ENCODE peak calls at places on chromosomes 16 and 17, in four cellular contexts. One of them, this sample, is unnamed.

GRCh38 chr17:17020821-17021193 is 21.4 kb upstream of the MPRIP start:
- DNase-seq in AG08395: no peak
- DNase-seq in activated CD4-positive, alpha-beta memory T cell treated with anti-CD3 and anti-CD28 coated beads, Interleukin-2, amount 10 ng/mL, durations not matched to agents 7 days and 5 days: no peak
- DNase-seq in ascending aorta: no peak
- DNase-seq in this sample: no peak

GRCh38 chr17:2259769-2260536 is 43.6 kb downstream of the SMG6 start:
- DNase-seq in activated CD4-positive, alpha-beta memory T cell treated with anti-CD3 and anti-CD28 coated beads, Interleukin-2, amount 10 ng/mL, durations not matched to agents 7 days and 5 days: peak
- DNase-seq in AG08395: peak
- DNase-seq in ascending aorta: no peak
- DNase-seq in this sample: peak

GRCh38 chr17:55062921-55063320 is 94.4 kb downstream of the STXBP4 start:
- DNase-seq in ascending aorta: no peak
- DNase-seq in activated CD4-positive, alpha-beta memory T cell treated with anti-CD3 and anti-CD28 coated beads, Interleukin-2, amount 10 ng/mL, durations not matched to agents 7 days and 5 days: no peak
- DNase-seq in AG08395: peak
- DNase-seq in this sample: no peak

GRCh38 chr16:70508752-70509151 is 14.6 kb downstream of the COG4 start:
- DNase-seq in ascending aorta: no peak
- DNase-seq in AG08395: no peak
- DNase-seq in activated CD4-positive, alpha-beta memory T cell treated with anti-CD3 and anti-CD28 coated beads, Interleukin-2, amount 10 ng/mL, durations not matched to agents 7 days and 5 days: no peak
- DNase-seq in this sample: no peak

GRCh38 chr17:61221597-61222471 is 177.8 kb upstream of the TBX2 start:
- DNase-seq in activated CD4-positive, alpha-beta memory T cell treated with anti-CD3 and anti-CD28 coated beads, Interleukin-2, amount 10 ng/mL, durations not matched to agents 7 days and 5 days: peak
- DNase-seq in ascending aorta: no peak
- DNase-seq in AG08395: no peak
- DNase-seq in this sample: no peak

GRCh38 chr17:74986206-74986576 is 1.2 kb upstream of the CDR2L start:
- DNase-seq in activated CD4-positive, alpha-beta memory T cell treated with anti-CD3 and anti-CD28 coated beads, Interleukin-2, amount 10 ng/mL, durations not matched to agents 7 days and 5 days: no peak
- DNase-seq in AG08395: no peak
- DNase-seq in ascending aorta: no peak
- DNase-seq in this sample: no peak

GRCh38 chr17:66813314-66813713 is 21.6 kb upstream of the CACNG5 start:
- DNase-seq in ascending aorta: no peak
- DNase-seq in activated CD4-positive, alpha-beta memory T cell treated with anti-CD3 and anti-CD28 coated beads, Interleukin-2, amount 10 ng/mL, durations not matched to agents 7 days and 5 days: no peak
- DNase-seq in AG08395: no peak
- DNase-seq in this sample: no peak

GRCh38 chr17:77371117-77371887 is 230.5 kb downstream of the SEC14L1 start:
- DNase-seq in activated CD4-positive, alpha-beta memory T cell treated with anti-CD3 and anti-CD28 coated beads, Interleukin-2, amount 10 ng/mL, durations not matched to agents 7 days and 5 days: no peak
- DNase-seq in AG08395: peak
- DNase-seq in ascending aorta: no peak
- DNase-seq in this sample: no peak

GRCh38 chr16:66131895-66132294 is 234.6 kb upstream of the CDH5 start:
- DNase-seq in ascending aorta: no peak
- DNase-seq in AG08395: no peak
- DNase-seq in activated CD4-positive, alpha-beta memory T cell treated with anti-CD3 and anti-CD28 coated beads, Interleukin-2, amount 10 ng/mL, durations not matched to agents 7 days and 5 days: no peak
- DNase-seq in this sample: no peak

GRCh38 chr16:85891033-85891775 is 7.8 kb upstream of the IRF8 start:
- DNase-seq in activated CD4-positive, alpha-beta memory T cell treated with anti-CD3 and anti-CD28 coated beads, Interleukin-2, amount 10 ng/mL, durations not matched to agents 7 days and 5 days: no peak
- DNase-seq in ascending aorta: no peak
- DNase-seq in AG08395: no peak
- DNase-seq in this sample: no peak

GRCh38 chr17:81905993-81906392 is 4.0 kb downstream of the NPB start:
- DNase-seq in ascending aorta: no peak
- DNase-seq in activated CD4-positive, alpha-beta memory T cell treated with anti-CD3 and anti-CD28 coated beads, Interleukin-2, amount 10 ng/mL, durations not matched to agents 7 days and 5 days: no peak
- DNase-seq in AG08395: no peak
- DNase-seq in this sample: no peak

GRCh38 chr17:42754782-42755181 is 6.2 kb upstream of the RAMP2 start:
- DNase-seq in ascending aorta: peak
- DNase-seq in activated CD4-positive, alpha-beta memory T cell treated with anti-CD3 and anti-CD28 coated beads, Interleukin-2, amount 10 ng/mL, durations not matched to agents 7 days and 5 days: no peak
- DNase-seq in AG08395: no peak
- DNase-seq in this sample: peak

GRCh38 chr17:28189667-28190066 is 129.3 kb upstream of the TMEM97 start:
- DNase-seq in AG08395: no peak
- DNase-seq in activated CD4-positive, alpha-beta memory T cell treated with anti-CD3 and anti-CD28 coated beads, Interleukin-2, amount 10 ng/mL, durations not matched to agents 7 days and 5 days: no peak
- DNase-seq in ascending aorta: no peak
- DNase-seq in this sample: no peak

GRCh38 chr16:81937305-81938038 is 73.8 kb downstream of the SDR42E1 start:
- DNase-seq in ascending aorta: no peak
- DNase-seq in AG08395: no peak
- DNase-seq in activated CD4-positive, alpha-beta memory T cell treated with anti-CD3 and anti-CD28 coated beads, Interleukin-2, amount 10 ng/mL, durations not matched to agents 7 days and 5 days: no peak
- DNase-seq in this sample: no peak

GRCh38 chr16:4384497-4384896 is 12.8 kb downstream of the VASN start:
- DNase-seq in AG08395: peak
- DNase-seq in activated CD4-positive, alpha-beta memory T cell treated with anti-CD3 and anti-CD28 coated beads, Interleukin-2, amount 10 ng/mL, durations not matched to agents 7 days and 5 days: no peak
- DNase-seq in ascending aorta: peak
- DNase-seq in this sample: no peak

GRCh38 chr17:76682306-76682705 is 28.5 kb downstream of the MXRA7 start:
- DNase-seq in activated CD4-positive, alpha-beta memory T cell treated with anti-CD3 and anti-CD28 coated beads, Interleukin-2, amount 10 ng/mL, durations not matched to agents 7 days and 5 days: no peak
- DNase-seq in ascending aorta: no peak
- DNase-seq in AG08395: no peak
- DNase-seq in this sample: no peak

GRCh38 chr16:88010343-88010970 is 59.2 kb downstream of the BANP start:
- DNase-seq in AG08395: no peak
- DNase-seq in ascending aorta: no peak
- DNase-seq in activated CD4-positive, alpha-beta memory T cell treated with anti-CD3 and anti-CD28 coated beads, Interleukin-2, amount 10 ng/mL, durations not matched to agents 7 days and 5 days: no peak
- DNase-seq in this sample: no peak

GRCh38 chr16:89922884-89923639 is at the start of gene TUBB3:
- DNase-seq in ascending aorta: no peak
- DNase-seq in activated CD4-positive, alpha-beta memory T cell treated with anti-CD3 and anti-CD28 coated beads, Interleukin-2, amount 10 ng/mL, durations not matched to agents 7 days and 5 days: peak
- DNase-seq in AG08395: peak
- DNase-seq in this sample: peak

GRCh38 chr17:29619251-29619650 is 3.5 kb downstream of the CORO6 start:
- DNase-seq in AG08395: peak
- DNase-seq in activated CD4-positive, alpha-beta memory T cell treated with anti-CD3 and anti-CD28 coated beads, Interleukin-2, amount 10 ng/mL, durations not matched to agents 7 days and 5 days: no peak
- DNase-seq in ascending aorta: no peak
- DNase-seq in this sample: no peak

GRCh38 chr16:31215287-31216115 is 1.4 kb downstream of the PYDC1 start:
- DNase-seq in ascending aorta: peak
- DNase-seq in activated CD4-positive, alpha-beta memory T cell treated with anti-CD3 and anti-CD28 coated beads, Interleukin-2, amount 10 ng/mL, durations not matched to agents 7 days and 5 days: no peak
- DNase-seq in AG08395: peak
- DNase-seq in this sample: peak

GRCh38 chr17:39174907-39175694 is 9.1 kb upstream of the ARL5C start:
- DNase-seq in AG08395: peak
- DNase-seq in activated CD4-positive, alpha-beta memory T cell treated with anti-CD3 and anti-CD28 coated beads, Interleukin-2, amount 10 ng/mL, durations not matched to agents 7 days and 5 days: peak
- DNase-seq in ascending aorta: peak
- DNase-seq in this sample: peak

GRCh38 chr16:78249056-78249455 is 149.6 kb downstream of the WWOX start:
- DNase-seq in ascending aorta: no peak
- DNase-seq in AG08395: no peak
- DNase-seq in activated CD4-positive, alpha-beta memory T cell treated with anti-CD3 and anti-CD28 coated beads, Interleukin-2, amount 10 ng/mL, durations not matched to agents 7 days and 5 days: no peak
- DNase-seq in this sample: peak

GRCh38 chr17:42404326-42405055 is 16.2 kb upstream of the STAT3 start:
- DNase-seq in activated CD4-positive, alpha-beta memory T cell treated with anti-CD3 and anti-CD28 coated beads, Interleukin-2, amount 10 ng/mL, durations not matched to agents 7 days and 5 days: no peak
- DNase-seq in AG08395: no peak
- DNase-seq in ascending aorta: no peak
- DNase-seq in this sample: no peak

GRCh38 chr17:77681820-77682219 is 276.7 kb upstream of the TNRC6C start:
- DNase-seq in activated CD4-positive, alpha-beta memory T cell treated with anti-CD3 and anti-CD28 coated beads, Interleukin-2, amount 10 ng/mL, durations not matched to agents 7 days and 5 days: no peak
- DNase-seq in ascending aorta: peak
- DNase-seq in AG08395: peak
- DNase-seq in this sample: no peak

GRCh38 chr17:180380-181212 is 854 bp downstream of the DOC2B start:
- DNase-seq in activated CD4-positive, alpha-beta memory T cell treated with anti-CD3 and anti-CD28 coated beads, Interleukin-2, amount 10 ng/mL, durations not matched to agents 7 days and 5 days: no peak
- DNase-seq in ascending aorta: no peak
- DNase-seq in AG08395: no peak
- DNase-seq in this sample: no peak

GRCh38 chr17:76755285-76755684 is 17.4 kb downstream of the MFSD11 start:
- DNase-seq in ascending aorta: no peak
- DNase-seq in AG08395: no peak
- DNase-seq in activated CD4-positive, alpha-beta memory T cell treated with anti-CD3 and anti-CD28 coated beads, Interleukin-2, amount 10 ng/mL, durations not matched to agents 7 days and 5 days: no peak
- DNase-seq in this sample: no peak

GRCh38 chr17:44132275-44132821 is 8.9 kb upstream of the HDAC5 start:
- DNase-seq in activated CD4-positive, alpha-beta memory T cell treated with anti-CD3 and anti-CD28 coated beads, Interleukin-2, amount 10 ng/mL, durations not matched to agents 7 days and 5 days: no peak
- DNase-seq in AG08395: no peak
- DNase-seq in ascending aorta: no peak
- DNase-seq in this sample: no peak

GRCh38 chr16:63998-64913 is 8.2 kb downstream of the RHBDF1 start:
- DNase-seq in ascending aorta: no peak
- DNase-seq in AG08395: no peak
- DNase-seq in activated CD4-positive, alpha-beta memory T cell treated with anti-CD3 and anti-CD28 coated beads, Interleukin-2, amount 10 ng/mL, durations not matched to agents 7 days and 5 days: no peak
- DNase-seq in this sample: no peak

GRCh38 chr17:4808378-4808767 is 1.4 kb downstream of the PLD2 start:
- DNase-seq in activated CD4-positive, alpha-beta memory T cell treated with anti-CD3 and anti-CD28 coated beads, Interleukin-2, amount 10 ng/mL, durations not matched to agents 7 days and 5 days: no peak
- DNase-seq in AG08395: no peak
- DNase-seq in ascending aorta: no peak
- DNase-seq in this sample: no peak

GRCh38 chr17:33778505-33779398 is 476.3 kb upstream of the CCL2 start:
- DNase-seq in AG08395: peak
- DNase-seq in activated CD4-positive, alpha-beta memory T cell treated with anti-CD3 and anti-CD28 coated beads, Interleukin-2, amount 10 ng/mL, durations not matched to agents 7 days and 5 days: peak
- DNase-seq in ascending aorta: no peak
- DNase-seq in this sample: peak

GRCh38 chr17:55133583-55133982 is 131.2 kb upstream of the HLF start:
- DNase-seq in ascending aorta: no peak
- DNase-seq in AG08395: no peak
- DNase-seq in activated CD4-positive, alpha-beta memory T cell treated with anti-CD3 and anti-CD28 coated beads, Interleukin-2, amount 10 ng/mL, durations not matched to agents 7 days and 5 days: no peak
- DNase-seq in this sample: no peak

GRCh38 chr17:21539146-21539545 is 153.2 kb upstream of the KCNJ18 start:
- DNase-seq in AG08395: no peak
- DNase-seq in activated CD4-positive, alpha-beta memory T cell treated with anti-CD3 and anti-CD28 coated beads, Interleukin-2, amount 10 ng/mL, durations not matched to agents 7 days and 5 days: no peak
- DNase-seq in ascending aorta: no peak
- DNase-seq in this sample: no peak

GRCh38 chr17:73801455-73802100 is 157.3 kb upstream of the SDK2 start:
- DNase-seq in ascending aorta: peak
- DNase-seq in activated CD4-positive, alpha-beta memory T cell treated with anti-CD3 and anti-CD28 coated beads, Interleukin-2, amount 10 ng/mL, durations not matched to agents 7 days and 5 days: no peak
- DNase-seq in AG08395: no peak
- DNase-seq in this sample: no peak

GRCh38 chr17:82560802-82561428 is 41.4 kb downstream of the FOXK2 start:
- DNase-seq in AG08395: no peak
- DNase-seq in activated CD4-positive, alpha-beta memory T cell treated with anti-CD3 and anti-CD28 coated beads, Interleukin-2, amount 10 ng/mL, durations not matched to agents 7 days and 5 days: no peak
- DNase-seq in ascending aorta: no peak
- DNase-seq in this sample: no peak

GRCh38 chr16:58138852-58139251 is 9.7 kb upstream of the CFAP20 start:
- DNase-seq in AG08395: no peak
- DNase-seq in activated CD4-positive, alpha-beta memory T cell treated with anti-CD3 and anti-CD28 coated beads, Interleukin-2, amount 10 ng/mL, durations not matched to agents 7 days and 5 days: no peak
- DNase-seq in ascending aorta: no peak
- DNase-seq in this sample: no peak

GRCh38 chr17:62140836-62141235 is 75.8 kb upstream of the MED13 start:
- DNase-seq in activated CD4-positive, alpha-beta memory T cell treated with anti-CD3 and anti-CD28 coated beads, Interleukin-2, amount 10 ng/mL, durations not matched to agents 7 days and 5 days: no peak
- DNase-seq in AG08395: no peak
- DNase-seq in ascending aorta: no peak
- DNase-seq in this sample: no peak

This sample was measured in Peyer's patch.